ENCODE peak calls at places on chromosome 11, in nine cellular contexts. S is SJSA1; D is neuronal stem cell; E is CD4-positive, alpha-beta T cell; L is prostate gland; Y is right atrium auricular region; A is psoas muscle; K is endothelial cell of umbilical vein; M is HL-60. U is an unnamed sample.

GRCh38 chr11:116614306-116615210 is 158.2 kb downstream of the BUD13 start:
- DNase-seq in S (no peak), D (no peak), E (no peak), L (no peak), Y (peak), A (no peak), K (no peak), M (no peak), U (no peak)

GRCh38 chr11:83923961-83924360 is 637.8 kb upstream of the CCDC90B start:
- DNase-seq in S (no peak), D (no peak), E (no peak), L (no peak), Y (no peak), A (no peak), K (no peak), M (no peak), U (no peak)

GRCh38 chr11:113389288-113389687 is 1.7 kb downstream of the ANKK1 start:
- DNase-seq in S (no peak), D (no peak), E (no peak), L (no peak), Y (no peak), A (no peak), K (no peak), M (no peak), U (no peak)

GRCh38 chr11:94834931-94835330 is 66.8 kb downstream of the AMOTL1 start:
- DNase-seq in S (peak), D (no peak), E (no peak), L (no peak), Y (no peak), A (no peak), K (peak), M (no peak), U (no peak)

GRCh38 chr11:69422645-69423044 is 58.8 kb upstream of the LINC01488 start:
- DNase-seq in S (no peak), D (no peak), E (no peak), L (no peak), Y (no peak), A (no peak), K (no peak), M (no peak), U (no peak)

GRCh38 chr11:111123463-111124398 is 121.8 kb upstream of the POU2AF2 start:
- DNase-seq in S (no peak), D (no peak), E (no peak), L (no peak), Y (no peak), A (no peak), K (no peak), M (no peak), U (no peak)

GRCh38 chr11:121311373-121311772 is 18.8 kb downstream of the SC5D start:
- DNase-seq in S (no peak), D (no peak), E (no peak), L (no peak), Y (no peak), A (no peak), K (no peak), M (no peak), U (no peak)

GRCh38 chr11:123268118-123268517 is 73.1 kb upstream of the CLMP start:
- DNase-seq in S (no peak), D (no peak), E (no peak), L (peak), Y (no peak), A (no peak), K (no peak), M (no peak), U (no peak)

GRCh38 chr11:116387623-116388022 is 385.2 kb downstream of the BUD13 start:
- DNase-seq in S (no peak), D (no peak), E (no peak), L (no peak), Y (no peak), A (no peak), K (no peak), M (no peak), U (no peak)

GRCh38 chr11:121300313-121300971 is 7.9 kb downstream of the SC5D start:
- DNase-seq in S (no peak), D (no peak), E (no peak), L (peak), Y (no peak), A (no peak), K (no peak), M (peak), U (no peak)

GRCh38 chr11:66841861-66842260 is 1.4 kb upstream of the RCE1 start:
- DNase-seq in S (peak), D (no peak), E (no peak), L (no peak), Y (no peak), A (no peak), K (no peak), M (no peak), U (no peak)

GRCh38 chr11:130199792-130200191 is 40.2 kb downstream of the ST14 start:
- DNase-seq in S (no peak), D (no peak), E (no peak), L (no peak), Y (no peak), A (no peak), K (no peak), M (no peak), U (no peak)

GRCh38 chr11:35662061-35662648 is 420 bp upstream of the TRIM44 start:
- DNase-seq in S (no peak), D (no peak), E (peak), L (no peak), Y (no peak), A (no peak), K (no peak), M (no peak), U (no peak)

GRCh38 chr11:36375348-36376314 is 79.5 kb downstream of the PRR5L start:
- DNase-seq in S (no peak), D (peak), E (no peak), L (no peak), Y (no peak), A (no peak), K (peak), M (no peak), U (no peak)

DNA sequence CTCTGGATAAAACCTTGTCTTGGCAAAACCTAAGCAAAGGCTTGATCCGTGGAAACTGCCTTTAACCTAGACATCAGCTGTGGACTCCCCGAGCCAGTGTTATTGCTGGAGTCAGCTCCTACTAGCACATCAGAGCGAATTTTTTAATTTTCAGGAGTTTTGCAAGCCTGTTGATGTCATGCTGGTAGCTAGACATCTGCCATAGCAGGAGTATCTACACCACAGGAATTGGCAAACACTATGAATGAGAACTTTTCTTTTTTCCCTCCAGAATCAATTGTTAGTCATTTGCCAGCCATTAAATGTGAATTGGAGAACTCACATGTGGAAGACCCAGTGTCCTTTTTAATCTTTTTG is 201.2 kb downstream of the NAV2 start:
- DNase-seq in S (no peak), D (no peak), E (no peak), L (no peak), Y (no peak), A (no peak), K (no peak), M (no peak), U (no peak)
- H3K27ac ChIP-seq in S (no peak), D (no peak), E (no peak), L (no peak), Y (peak), A (no peak), K (no peak), M (no peak), U (no peak)

GRCh38 chr11:12506502-12506921 is 129.1 kb downstream of the PARVA start:
- DNase-seq in S (no peak), D (no peak), E (no peak), L (no peak), Y (no peak), A (no peak), K (no peak), M (no peak), U (no peak)

GRCh38 chr11:12503886-12504285 is 126.5 kb downstream of the PARVA start:
- DNase-seq in S (no peak), D (no peak), E (no peak), L (no peak), Y (no peak), A (no peak), K (no peak), M (no peak), U (no peak)

GRCh38 chr11:12502041-12502440 is 124.7 kb downstream of the PARVA start:
- DNase-seq in S (no peak), D (no peak), E (no peak), L (no peak), Y (no peak), A (no peak), K (no peak), M (no peak), U (no peak)

GRCh38 chr11:12505183-12505582 is 127.8 kb downstream of the PARVA start:
- DNase-seq in S (no peak), D (no peak), E (no peak), L (no peak), Y (no peak), A (no peak), K (no peak), M (no peak), U (no peak)

DNA sequence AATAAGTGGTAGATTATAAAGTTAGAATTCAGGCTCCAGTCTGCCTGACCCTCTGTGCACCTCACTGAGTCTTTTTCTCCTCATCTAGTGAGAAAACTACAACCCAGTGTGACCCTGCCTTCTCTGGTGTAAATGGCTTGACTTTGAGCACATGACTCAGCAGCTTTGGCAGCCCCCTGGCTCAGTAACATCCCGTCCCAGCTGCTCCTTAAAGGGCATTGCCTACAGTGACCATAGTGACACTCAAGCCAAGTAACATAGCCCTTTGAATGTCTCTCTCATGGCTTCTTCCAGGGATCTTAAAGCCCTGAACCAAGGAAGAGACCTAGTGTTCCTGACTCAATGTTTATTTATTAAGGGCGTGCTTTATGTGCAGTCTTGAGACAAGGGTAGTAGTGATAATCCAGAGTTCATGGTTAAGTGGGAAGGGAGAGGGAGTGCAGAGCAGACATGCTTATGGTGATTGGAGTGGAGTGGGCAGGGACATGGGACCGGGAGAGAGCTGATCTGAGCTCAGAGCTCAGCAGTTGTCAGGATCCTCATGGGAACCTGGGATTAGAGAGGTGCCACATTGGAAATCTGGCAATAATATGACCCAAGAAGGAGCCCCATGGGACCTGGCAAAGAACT is 125.7 kb downstream of the PARVA start:
- DNase-seq in S (no peak), D (no peak), E (no peak), L (no peak), Y (no peak), A (no peak), K (no peak), M (no peak), U (no peak)
- H3K27ac ChIP-seq in S (no peak), D (no peak), E (no peak), L (peak), Y (no peak), A (no peak), K (no peak), M (no peak), U (no peak)

DNA sequence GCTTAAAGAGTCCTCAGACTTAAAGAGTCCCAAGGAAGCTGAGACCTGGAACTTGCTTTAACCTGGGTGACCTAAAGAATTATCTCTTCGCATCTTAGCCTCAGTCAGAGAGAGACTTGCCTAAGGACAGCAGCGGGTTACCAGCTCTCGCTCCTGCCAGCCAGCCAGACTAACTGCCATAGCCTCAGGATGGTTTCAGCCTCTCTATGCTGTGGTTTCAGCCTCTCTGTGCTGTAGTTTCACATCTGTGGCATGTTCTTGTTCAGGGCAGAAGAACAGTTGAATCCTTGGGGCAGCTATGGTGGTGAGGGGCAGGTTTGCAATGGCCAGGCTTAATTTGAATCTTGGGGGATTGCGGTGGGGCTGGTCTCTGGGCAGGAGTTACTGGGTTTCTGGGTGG is 2.3 kb downstream of the FRMD8 start:
- DNase-seq in S (no peak), D (no peak), E (no peak), L (no peak), Y (no peak), A (no peak), K (no peak), M (no peak), U (no peak)
- H3K27ac ChIP-seq in S (no peak), D (no peak), E (no peak), L (no peak), Y (no peak), A (no peak), K (peak), M (no peak), U (peak)

GRCh38 chr11:124740277-124740882 is 638 bp downstream of the NRGN start:
- DNase-seq in S (no peak), D (no peak), E (peak), L (no peak), Y (no peak), A (no peak), K (peak), M (peak), U (no peak)
- H3K27ac ChIP-seq in S (no peak), D (no peak), E (no peak), L (no peak), Y (peak), A (no peak), K (no peak), M (no peak), U (no peak)

GRCh38 chr11:5507586-5508305 is 2.0 kb downstream of the UBQLN3 start:
- DNase-seq in S (no peak), D (no peak), E (no peak), L (no peak), Y (no peak), A (no peak), K (no peak), M (no peak), U (no peak)

GRCh38 chr11:5504403-5504891 is 5.3 kb downstream of the UBQLN3 start:
- DNase-seq in S (no peak), D (no peak), E (no peak), L (no peak), Y (no peak), A (no peak), K (no peak), M (no peak), U (no peak)

GRCh38 chr11:5507177-5507576 is 2.6 kb downstream of the UBQLN3 start:
- DNase-seq in S (no peak), D (no peak), E (no peak), L (no peak), Y (no peak), A (no peak), K (no peak), M (no peak), U (no peak)

GRCh38 chr11:5508605-5509004 is 1.2 kb downstream of the UBQLN3 start:
- DNase-seq in S (no peak), D (no peak), E (no peak), L (no peak), Y (no peak), A (no peak), K (no peak), M (no peak), U (no peak)

GRCh38 chr11:5505363-5506048 is 4.3 kb downstream of the UBQLN3 start:
- DNase-seq in S (no peak), D (no peak), E (no peak), L (no peak), Y (no peak), A (no peak), K (no peak), M (no peak), U (no peak)
- H3K27ac ChIP-seq in S (no peak), D (no peak), E (no peak), L (no peak), Y (no peak), A (no peak), K (no peak), M (no peak), U (no peak)

GRCh38 chr11:45332486-45332934 is 46.4 kb upstream of the SYT13 start:
- DNase-seq in S (peak), D (peak), E (peak), L (no peak), Y (no peak), A (no peak), K (no peak), M (no peak), U (no peak)
- H3K27ac ChIP-seq in S (no peak), D (no peak), E (no peak), L (no peak), Y (peak), A (peak), K (no peak), M (no peak), U (no peak)

DNA sequence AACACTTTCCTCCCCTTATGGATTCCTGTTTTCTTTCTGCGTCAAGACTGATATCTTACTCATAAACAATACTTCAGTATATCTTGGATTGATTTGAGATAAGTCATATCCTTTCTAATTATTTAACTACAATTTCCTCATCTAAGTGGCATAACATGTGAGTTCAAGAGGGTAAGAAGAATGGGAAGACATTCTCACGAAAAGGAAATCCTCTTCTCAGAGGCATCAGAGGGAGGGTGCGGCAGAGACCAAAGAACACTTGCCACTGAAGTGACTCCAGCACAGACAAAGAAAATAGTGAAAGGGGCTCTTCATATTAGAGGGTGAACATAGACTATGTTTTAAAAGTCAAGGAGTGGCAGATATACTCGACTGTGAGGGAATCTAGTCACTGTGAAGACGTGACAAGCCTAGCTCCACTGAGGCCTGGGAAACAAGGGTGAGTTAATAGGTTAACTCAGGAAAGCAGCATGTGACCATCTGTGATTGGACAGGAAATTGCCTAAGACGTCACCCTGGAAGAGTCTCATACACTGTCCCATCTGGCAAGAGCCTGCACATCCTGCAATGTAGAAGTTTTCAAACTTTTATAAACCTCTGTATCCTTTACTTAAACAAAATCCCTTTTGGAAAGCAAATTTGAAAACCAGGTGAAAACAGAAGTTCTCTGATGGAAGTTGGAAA is 1.8 kb upstream of the MMP1 start:
- DNase-seq in S (no peak), D (no peak), E (no peak), L (no peak), Y (no peak), A (no peak), K (peak), M (no peak), U (no peak)
- H3K27ac ChIP-seq in S (no peak), D (no peak), E (no peak), L (no peak), Y (no peak), A (no peak), K (peak), M (no peak), U (no peak)

DNA sequence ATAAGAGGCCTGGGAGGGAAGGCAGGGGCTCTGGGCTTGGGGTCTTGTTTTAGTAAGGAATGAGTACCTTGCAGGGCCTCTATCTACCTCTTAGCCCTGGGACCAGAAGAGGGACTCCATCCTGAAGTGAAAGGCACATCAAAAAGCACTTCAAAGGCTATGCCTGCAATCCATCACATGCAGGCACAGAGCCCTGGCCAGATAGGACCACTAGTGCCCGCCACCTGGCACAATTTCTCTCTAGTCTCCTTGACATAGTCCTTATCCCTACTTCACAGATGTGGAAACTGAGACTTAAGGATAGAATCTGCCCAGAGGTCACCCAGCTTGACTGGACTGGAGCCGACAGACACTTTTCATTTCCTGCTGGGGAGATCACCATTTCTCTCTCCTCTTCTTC is 35.5 kb downstream of the DKK3 start:
- DNase-seq in S (no peak), D (no peak), E (no peak), L (no peak), Y (peak), A (no peak), K (no peak), M (no peak), U (no peak)
- H3K27ac ChIP-seq in S (peak), D (no peak), E (no peak), L (peak), Y (peak), A (no peak), K (no peak), M (no peak), U (no peak)

GRCh38 chr11:3824714-3825472 is 15.9 kb downstream of the RHOG start:
- DNase-seq in S (no peak), D (no peak), E (peak), L (no peak), Y (no peak), A (peak), K (peak), M (peak), U (no peak)

GRCh38 chr11:3823303-3823702 is 14.9 kb downstream of the PGAP2 start:
- DNase-seq in S (no peak), D (no peak), E (no peak), L (no peak), Y (no peak), A (no peak), K (no peak), M (no peak), U (no peak)

GRCh38 chr11:3823762-3824506 is 15.6 kb downstream of the PGAP2 start:
- DNase-seq in S (no peak), D (no peak), E (no peak), L (no peak), Y (no peak), A (no peak), K (no peak), M (no peak), U (no peak)

GRCh38 chr11:3822312-3822711 is 14.0 kb downstream of the PGAP2 start:
- DNase-seq in S (no peak), D (no peak), E (no peak), L (no peak), Y (no peak), A (no peak), K (no peak), M (no peak), U (no peak)

DNA sequence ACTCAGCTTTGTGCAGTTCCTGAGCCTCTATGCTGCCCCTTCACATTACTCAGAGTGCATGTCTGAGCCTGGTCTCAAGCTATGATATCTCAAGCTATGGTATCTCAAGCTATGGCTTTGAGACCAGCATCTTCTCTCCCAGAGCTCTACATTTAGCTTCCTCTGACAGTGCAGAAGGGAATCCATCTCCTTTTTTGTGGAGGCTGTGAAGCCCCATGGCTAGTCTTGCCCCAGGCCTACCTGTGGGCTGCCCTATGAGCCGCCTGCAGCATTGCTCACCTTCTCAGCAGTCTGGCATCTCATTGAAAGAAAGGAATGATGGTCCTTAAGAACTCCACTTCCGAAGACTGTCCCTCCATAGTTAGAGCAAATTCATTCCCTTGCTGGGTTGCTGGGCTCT is 12.6 kb downstream of the PGAP2 start:
- DNase-seq in S (no peak), D (no peak), E (no peak), L (no peak), Y (no peak), A (no peak), K (no peak), M (no peak), U (no peak)
- H3K27ac ChIP-seq in S (no peak), D (no peak), E (no peak), L (no peak), Y (no peak), A (no peak), K (no peak), M (no peak), U (no peak)

U was measured in foreskin keratinocyte.